ENCODE peak calls at places on chromosomes 2 and 18, in six cellular contexts. Z, N, A, B, F and M are unnamed samples.
A peak's percentile ranks its signal among the peaks of the same experiment; 100 is the strongest.

GRCh38 chr2:85156141-85156540 is 22.9 kb downstream of the TCF7L1 start:
- DNase-seq in B (no peak), F (no peak), A (no peak), Z (no peak), N (peak; percentile 23), M (no peak)

GRCh38 chr2:227204452-227204851 is 40.0 kb downstream of the COL4A3 start:
- DNase-seq in A (no peak), F (no peak), Z (no peak), N (no peak), B (no peak), M (peak; percentile 63)

GRCh38 chr2:23649285-23649684 is 264.3 kb downstream of the KLHL29 start:
- DNase-seq in N (no peak), A (no peak), Z (no peak), B (no peak), F (no peak), M (peak; percentile 32)

GRCh38 chr2:33765122-33765521 is 166.0 kb upstream of the FAM98A start:
- DNase-seq in B (no peak), A (peak; percentile 79), F (no peak), Z (peak; percentile 45), N (no peak), M (peak; percentile 41)

GRCh38 chr2:72543527-72544216 is 282.2 kb downstream of the EXOC6B start:
- DNase-seq in F (no peak), Z (no peak), A (no peak), N (no peak), B (no peak), M (no peak)

GRCh38 chr2:26752636-26753035 is 11.4 kb upstream of the SLC35F6 start:
- DNase-seq in F (no peak), Z (no peak), N (no peak), A (peak; percentile 71), B (no peak), M (no peak)

GRCh38 chr2:139454251-139454650 is 674.1 kb upstream of the NXPH2 start:
- DNase-seq in N (no peak), F (no peak), Z (no peak), A (no peak), B (no peak), M (no peak)

GRCh38 chr2:113015655-113016054 is 10.4 kb downstream of the IL36A start:
- DNase-seq in A (no peak), F (no peak), B (no peak), Z (no peak), N (no peak), M (no peak)

GRCh38 chr2:238851026-238851425 is 3.1 kb downstream of the TWIST2 start:
- DNase-seq in F (no peak), Z (no peak), N (no peak), A (no peak), B (no peak), M (no peak)

GRCh38 chr2:218006741-218007140 is 3.9 kb upstream of the TNS1 start:
- DNase-seq in F (no peak), Z (no peak), A (no peak), B (no peak), N (peak; percentile 94), M (no peak)

GRCh38 chr18:23994361-23994902 is 20.1 kb upstream of the TTC39C start:
- DNase-seq in A (no peak), B (peak; percentile 10), Z (no peak), F (no peak), N (peak; percentile 96), M (no peak)

GRCh38 chr2:157223624-157224205 is 33.8 kb upstream of the GALNT5 start:
- DNase-seq in Z (no peak), N (no peak), B (no peak), A (no peak), F (no peak), M (no peak)

GRCh38 chr2:165238295-165238694 is 919 bp upstream of the SCN2A start:
- DNase-seq in B (no peak), Z (no peak), N (peak; percentile 16), A (peak; percentile 40), F (no peak), M (peak; percentile 38)

GRCh38 chr18:69948919-69949537 is 1.4 kb upstream of the CD226 start:
- DNase-seq in Z (no peak), F (no peak), A (peak; percentile 15), N (peak; percentile 57), B (peak; percentile 60), M (no peak)

GRCh38 chr2:233811732-233812131 is 33.6 kb downstream of the MROH2A start:
- DNase-seq in B (no peak), Z (no peak), F (no peak), N (no peak), A (no peak), M (no peak)

GRCh38 chr2:112733877-112734276 is 13.1 kb downstream of the NT5DC4 start:
- DNase-seq in N (no peak), Z (no peak), B (no peak), F (no peak), A (no peak), M (no peak)

GRCh38 chr18:58484989-58485962 is 143.6 kb downstream of the ALPK2 start:
- DNase-seq in B (peak; percentile 26), A (peak; percentile 58), N (no peak), F (no peak), Z (peak; percentile 54), M (peak; percentile 20)

GRCh38 chr18:79523738-79524180 is 128.0 kb downstream of the NFATC1 start:
- DNase-seq in Z (no peak), B (no peak), N (no peak), F (no peak), A (no peak), M (no peak)

GRCh38 chr2:84880645-84881521 is at the start of gene TRABD2A:
- DNase-seq in A (peak; percentile 75), Z (peak; percentile 69), N (peak; percentile 71), B (no peak), F (no peak), M (peak; percentile 43)

GRCh38 chr2:112811841-112812306 is 24.7 kb downstream of the IL1B start:
- DNase-seq in B (no peak), F (no peak), Z (no peak), N (peak; percentile 96), A (peak; percentile 51), M (no peak)

GRCh38 chr2:159029936-159030335 is 61.5 kb downstream of the TANC1 start:
- DNase-seq in B (no peak), F (no peak), A (no peak), Z (no peak), N (no peak), M (no peak)

GRCh38 chr2:12722445-12723316 is 5.9 kb downstream of the TRIB2 start:
- DNase-seq in N (no peak), F (no peak), A (no peak), Z (no peak), B (no peak), M (no peak)

GRCh38 chr2:130378206-130378897 is 22.5 kb downstream of the PTPN18 start:
- DNase-seq in F (no peak), A (no peak), Z (no peak), B (no peak), N (no peak), M (no peak)

GRCh38 chr2:70994055-70994444 is 623 bp downstream of the TEX261 start:
- DNase-seq in N (peak; percentile 8), B (no peak), Z (no peak), F (no peak), A (no peak), M (no peak)

GRCh38 chr2:96251721-96252292 is 14.0 kb downstream of the TMEM127 start:
- DNase-seq in B (peak; percentile 73), Z (peak; percentile 45), N (peak; percentile 97), F (no peak), A (peak; percentile 65), M (peak; percentile 74)

GRCh38 chr2:149906871-149907270 is 319.3 kb upstream of the MMADHC start:
- DNase-seq in Z (no peak), N (no peak), F (no peak), A (no peak), B (no peak), M (peak; percentile 29)

GRCh38 chr2:149904352-149904751 is 316.8 kb upstream of the MMADHC start:
- DNase-seq in Z (no peak), N (no peak), B (no peak), A (peak; percentile 40), F (no peak), M (no peak)

GRCh38 chr2:149903626-149904025 is 316.1 kb upstream of the MMADHC start:
- DNase-seq in B (no peak), F (no peak), A (no peak), Z (no peak), N (peak; percentile 38), M (no peak)

GRCh38 chr2:149904816-149905215 is 317.2 kb upstream of the MMADHC start:
- DNase-seq in N (no peak), B (peak; percentile 3), F (no peak), Z (no peak), A (no peak), M (no peak)

GRCh38 chr2:149908731-149909690 is 321.4 kb upstream of the MMADHC start:
- DNase-seq in A (no peak), B (no peak), F (no peak), N (peak; percentile 81), Z (no peak), M (no peak)
- H3K18ac ChIP-seq in A (peak overlapping the region; percentile 0), B (no peak overlapping the region), F (no peak overlapping the region), N (peak overlapping the region; percentile 30), Z (no peak overlapping the region), M (no peak overlapping the region)

DNA sequence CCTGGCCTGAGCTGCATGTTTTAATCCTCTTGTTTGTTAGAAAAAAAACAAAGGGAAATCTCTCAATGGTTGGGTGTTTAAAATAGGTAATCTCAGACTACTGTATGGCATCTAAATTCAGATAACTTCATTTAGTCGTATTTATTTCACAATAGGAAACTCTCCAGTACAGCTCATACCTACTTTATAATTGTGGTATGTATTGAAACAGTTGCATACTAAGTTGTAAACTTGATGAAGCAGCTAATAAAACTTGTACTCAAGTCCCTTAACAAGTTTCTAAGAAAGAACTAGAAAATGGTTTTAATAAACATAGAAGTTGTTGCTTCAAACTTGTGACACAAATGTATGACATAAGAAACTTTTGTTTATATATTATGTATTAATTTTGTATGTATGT is 334.5 kb downstream of the PTPRM start:
- DNase-seq in B (no peak), N (peak; percentile 29), A (no peak), Z (no peak), F (no peak), M (no peak)
- H3K18ac ChIP-seq in B (no peak overlapping the region), N (peak overlapping the region; percentile 98), A (no peak overlapping the region), Z (no peak overlapping the region), F (no peak overlapping the region), M (no peak overlapping the region)

DNA sequence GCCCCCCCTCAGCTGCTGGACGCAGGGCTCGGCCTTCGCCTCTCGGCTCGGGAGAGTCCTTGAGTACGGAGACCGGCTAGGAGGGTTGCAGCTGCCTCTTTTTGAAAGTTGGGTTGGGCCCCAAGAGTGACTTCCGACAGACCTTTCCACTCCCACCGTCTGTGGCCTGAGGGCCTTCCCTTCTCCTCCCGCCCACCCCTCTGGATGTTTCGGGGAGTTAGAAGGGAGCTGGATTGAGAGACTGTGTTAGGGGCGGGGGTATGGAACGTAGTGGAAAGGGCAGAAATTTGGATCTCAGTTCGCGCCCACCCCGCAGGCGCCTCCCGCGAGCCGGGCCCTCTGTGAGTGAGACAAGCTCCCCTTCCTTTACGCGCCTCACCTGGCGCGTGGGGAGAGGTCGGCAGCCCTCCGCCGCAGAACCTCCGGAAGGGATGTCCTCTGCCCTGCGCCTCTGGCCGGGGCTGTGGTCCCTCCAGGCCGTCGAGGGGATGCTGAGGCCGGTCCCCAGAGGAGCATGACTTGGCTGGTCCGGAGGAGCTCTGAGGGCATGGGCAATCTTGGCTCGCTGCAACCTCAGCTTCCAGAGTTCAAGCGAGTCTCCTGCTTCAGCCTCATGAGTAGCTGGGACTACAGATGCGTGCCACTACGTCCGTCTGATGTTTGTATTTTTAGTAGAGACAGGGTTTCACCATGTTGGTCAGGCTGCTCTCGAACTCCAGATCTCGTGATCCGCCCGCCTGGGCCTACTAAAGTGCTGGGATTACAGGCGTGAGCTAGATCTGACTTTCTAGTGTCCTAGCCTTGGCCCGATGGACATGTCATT is 15.9 kb downstream of the C2orf74 start:
- DNase-seq in Z (peak; percentile 51), F (no peak), N (peak; percentile 10), A (peak; percentile 74), B (no peak), M (no peak)
- H3K18ac ChIP-seq in Z (peak overlapping the region; percentile 73), F (peak overlapping the region; percentile 4), N (peak overlapping the region; percentile 74), A (peak overlapping the region; percentile 99), B (peak overlapping the region; percentile 97), M (peak overlapping the region; percentile 95)

GRCh38 chr18:48801728-48802542 is 148.8 kb downstream of the SMAD7 start:
- DNase-seq in Z (peak; percentile 6), B (no peak), N (no peak), F (no peak), A (no peak), M (no peak)
- H3K18ac ChIP-seq in Z (no peak overlapping the region), B (peak overlapping the region; percentile 21), N (no peak overlapping the region), F (no peak overlapping the region), A (peak overlapping the region; percentile 7), M (no peak overlapping the region)